ENCODE peak calls at places on chromosomes 2 and 18, in four cellular contexts. P is EH; E is caudate nucleus; Q is activated CD4-positive, alpha-beta T cell treated with anti-CD3 and anti-CD28 coated beads, Interleukin-2, amount 50 U/mL, for 1 hour. N is an unnamed sample.

GRCh38 chr2:205747827-205748386 is 65.6 kb downstream of the NRP2 start:
- DNase-seq in P (no peak), Q (no peak), E (no peak), N (no peak)

GRCh38 chr2:99085400-99085799 is 56.1 kb upstream of the C2orf15 start:
- DNase-seq in P (peak), E (no peak), Q (peak), N (peak)

GRCh38 chr2:211035548-211036185 is 479.3 kb downstream of the CPS1 start:
- DNase-seq in E (no peak), Q (no peak), P (no peak), N (no peak)

GRCh38 chr2:232999354-232999753 is 13.7 kb downstream of the NGEF start:
- DNase-seq in P (no peak), Q (no peak), E (no peak), N (no peak)

GRCh38 chr18:31077883-31078282 is 24.3 kb downstream of the DSC2 start:
- DNase-seq in P (no peak), E (no peak), Q (no peak), N (no peak)

GRCh38 chr2:24276349-24276899 is 83.9 kb downstream of the ITSN2 start:
- DNase-seq in P (no peak), Q (no peak), E (no peak), N (no peak)

GRCh38 chr2:224410946-224411561 is 9.1 kb upstream of the FAM124B start:
- DNase-seq in E (no peak), P (peak), Q (no peak), N (no peak)

GRCh38 chr2:58574873-58575272 is 333.7 kb upstream of the FANCL start:
- DNase-seq in P (peak), Q (no peak), E (no peak), N (no peak)

GRCh38 chr2:74670263-74670662 is 16.2 kb downstream of the SEMA4F start:
- DNase-seq in E (no peak), Q (no peak), P (no peak), N (no peak)

GRCh38 chr2:168465594-168465993 is 9.5 kb downstream of the CERS6 start:
- DNase-seq in P (peak), E (no peak), Q (no peak), N (no peak)

GRCh38 chr2:10196948-10197717 is 74.6 kb downstream of the RRM2 start:
- DNase-seq in E (no peak), P (no peak), Q (no peak), N (no peak)

GRCh38 chr18:68916734-68917133 is 118.9 kb downstream of the CCDC102B start:
- DNase-seq in E (no peak), Q (no peak), P (peak), N (no peak)

N was measured in activated naive CD4-positive, alpha-beta T cell treated with anti-CD3 and anti-CD28 coated beads for 36 hours.